ENCODE peak calls at places on chromosomes 2 and 18, in seven cellular contexts. One of them, this sample, is unnamed. For H3K4me1, the result is how much of the 10 kb centered on the place peaks cover.

GRCh38 chr2:101140978-101141655 is 10.1 kb downstream of the TBC1D8 start:
- DNase-seq in H9: no peak
- DNase-seq in IMR-90: peak
- DNase-seq in pancreas: peak
- DNase-seq in GM23248: no peak
- DNase-seq in thyroid gland: no peak
- DNase-seq in breast epithelium: no peak
- DNase-seq in this sample: no peak

GRCh38 chr2:56565143-56565542 is 381.4 kb downstream of the CCDC85A start:
- DNase-seq in H9: no peak
- DNase-seq in IMR-90: no peak
- DNase-seq in pancreas: no peak
- DNase-seq in GM23248: peak
- DNase-seq in thyroid gland: no peak
- DNase-seq in breast epithelium: no peak
- DNase-seq in this sample: no peak

GRCh38 chr18:36652503-36652902 is 176.3 kb downstream of the TPGS2 start:
- DNase-seq in H9: no peak
- DNase-seq in IMR-90: no peak
- DNase-seq in pancreas: no peak
- DNase-seq in GM23248: no peak
- DNase-seq in thyroid gland: no peak
- DNase-seq in breast epithelium: no peak
- DNase-seq in this sample: no peak

GRCh38 chr2:69493268-69493667 is 56.0 kb upstream of the NFU1 start:
- DNase-seq in H9: peak
- DNase-seq in IMR-90: no peak
- DNase-seq in pancreas: no peak
- DNase-seq in GM23248: no peak
- DNase-seq in thyroid gland: peak
- DNase-seq in breast epithelium: no peak
- DNase-seq in this sample: no peak

GRCh38 chr18:21004721-21005120 is 106.9 kb downstream of the ROCK1 start:
- DNase-seq in H9: no peak
- DNase-seq in IMR-90: peak
- DNase-seq in pancreas: no peak
- DNase-seq in GM23248: peak
- DNase-seq in thyroid gland: no peak
- DNase-seq in breast epithelium: no peak
- DNase-seq in this sample: no peak

GRCh38 chr18:901769-902168 is 2.9 kb upstream of the ADCYAP1 start:
- DNase-seq in H9: no peak
- DNase-seq in IMR-90: no peak
- DNase-seq in pancreas: no peak
- DNase-seq in GM23248: no peak
- DNase-seq in thyroid gland: no peak
- DNase-seq in breast epithelium: no peak
- DNase-seq in this sample: no peak

GRCh38 chr2:3349211-3349693 is 28.4 kb downstream of the EIPR1 start:
- DNase-seq in H9: no peak
- DNase-seq in IMR-90: peak
- DNase-seq in pancreas: no peak
- DNase-seq in GM23248: peak
- DNase-seq in thyroid gland: peak
- DNase-seq in breast epithelium: peak
- DNase-seq in this sample: no peak

GRCh38 chr2:181411105-181411849 is 45.9 kb upstream of the ITGA4 start:
- DNase-seq in H9: peak
- DNase-seq in IMR-90: no peak
- DNase-seq in pancreas: no peak
- DNase-seq in GM23248: no peak
- DNase-seq in thyroid gland: no peak
- DNase-seq in breast epithelium: no peak
- DNase-seq in this sample: peak

GRCh38 chr18:21742323-21742687 is 1.7 kb downstream of the MIB1 start:
- DNase-seq in H9: no peak
- DNase-seq in IMR-90: peak
- DNase-seq in pancreas: no peak
- DNase-seq in GM23248: peak
- DNase-seq in thyroid gland: no peak
- DNase-seq in breast epithelium: no peak
- DNase-seq in this sample: no peak

GRCh38 chr2:11675423-11676112 is 5.6 kb upstream of the NTSR2 start:
- DNase-seq in H9: no peak
- DNase-seq in IMR-90: no peak
- DNase-seq in pancreas: no peak
- DNase-seq in GM23248: no peak
- DNase-seq in thyroid gland: no peak
- DNase-seq in breast epithelium: no peak
- DNase-seq in this sample: no peak

GRCh38 chr2:7604456-7604855 is 687.2 kb downstream of the RNF144A start:
- DNase-seq in H9: no peak
- DNase-seq in IMR-90: no peak
- DNase-seq in pancreas: no peak
- DNase-seq in GM23248: peak
- DNase-seq in thyroid gland: no peak
- DNase-seq in breast epithelium: no peak
- DNase-seq in this sample: peak

GRCh38 chr2:9800975-9801723 is 42.1 kb upstream of the TAF1B start:
- DNase-seq in H9: no peak
- DNase-seq in IMR-90: peak
- DNase-seq in pancreas: peak
- DNase-seq in GM23248: peak
- DNase-seq in thyroid gland: no peak
- DNase-seq in breast epithelium: peak
- DNase-seq in this sample: peak

GRCh38 chr2:187774551-187775071 is 220.4 kb upstream of the TFPI start:
- DNase-seq in H9: no peak
- DNase-seq in IMR-90: peak
- DNase-seq in pancreas: no peak
- DNase-seq in GM23248: peak
- DNase-seq in thyroid gland: no peak
- DNase-seq in breast epithelium: no peak
- DNase-seq in this sample: no peak

GRCh38 chr2:178514664-178515063 is 34.4 kb downstream of the PLEKHA3 start:
- DNase-seq in H9: no peak
- DNase-seq in IMR-90: peak
- DNase-seq in pancreas: no peak
- DNase-seq in GM23248: peak
- DNase-seq in thyroid gland: no peak
- DNase-seq in breast epithelium: no peak
- DNase-seq in this sample: no peak

GRCh38 chr2:175282300-175282699 is 100.8 kb upstream of the ATP5MC3 start:
- DNase-seq in H9: no peak
- DNase-seq in IMR-90: peak
- DNase-seq in pancreas: no peak
- DNase-seq in GM23248: peak
- DNase-seq in thyroid gland: no peak
- DNase-seq in breast epithelium: no peak
- DNase-seq in this sample: no peak

GRCh38 chr2:64133828-64134227 is 10.4 kb downstream of the PELI1 start:
- DNase-seq in H9: no peak
- DNase-seq in IMR-90: peak
- DNase-seq in pancreas: no peak
- DNase-seq in GM23248: peak
- DNase-seq in thyroid gland: no peak
- DNase-seq in breast epithelium: no peak
- DNase-seq in this sample: no peak

GRCh38 chr2:96802721-96803120 is 13.3 kb upstream of the CNNM3 start:
- DNase-seq in H9: no peak
- DNase-seq in IMR-90: no peak
- DNase-seq in pancreas: no peak
- DNase-seq in GM23248: no peak
- DNase-seq in thyroid gland: no peak
- DNase-seq in breast epithelium: no peak
- DNase-seq in this sample: no peak

GRCh38 chr2:32963941-32964340 is 17.2 kb downstream of the LTBP1 start:
- DNase-seq in H9: no peak
- DNase-seq in IMR-90: peak
- DNase-seq in pancreas: no peak
- DNase-seq in GM23248: peak
- DNase-seq in thyroid gland: no peak
- DNase-seq in breast epithelium: no peak
- DNase-seq in this sample: no peak

GRCh38 chr2:164847966-164848365 is 6.3 kb upstream of the COBLL1 start:
- DNase-seq in H9: no peak
- DNase-seq in IMR-90: no peak
- DNase-seq in pancreas: no peak
- DNase-seq in GM23248: no peak
- DNase-seq in thyroid gland: no peak
- DNase-seq in breast epithelium: peak
- DNase-seq in this sample: no peak

GRCh38 chr18:8844721-8845148 is 139.4 kb downstream of the MTCL1 start:
- DNase-seq in H9: no peak
- DNase-seq in IMR-90: peak
- DNase-seq in pancreas: no peak
- DNase-seq in GM23248: no peak
- DNase-seq in thyroid gland: no peak
- DNase-seq in breast epithelium: no peak
- DNase-seq in this sample: no peak

GRCh38 chr2:160075171-160075570 is 12.8 kb upstream of the PLA2R1 start:
- DNase-seq in H9: no peak
- DNase-seq in IMR-90: peak
- DNase-seq in pancreas: no peak
- DNase-seq in GM23248: peak
- DNase-seq in thyroid gland: no peak
- DNase-seq in breast epithelium: peak
- DNase-seq in this sample: no peak

GRCh38 chr2:22999951-23000350 is 385.0 kb upstream of the KLHL29 start:
- DNase-seq in H9: no peak
- DNase-seq in IMR-90: peak
- DNase-seq in pancreas: no peak
- DNase-seq in GM23248: peak
- DNase-seq in thyroid gland: no peak
- DNase-seq in breast epithelium: no peak
- DNase-seq in this sample: no peak

GRCh38 chr18:47215554-47216138 is 35.8 kb downstream of the SKOR2 start:
- DNase-seq in H9: no peak
- DNase-seq in IMR-90: peak
- DNase-seq in pancreas: no peak
- DNase-seq in GM23248: peak
- DNase-seq in thyroid gland: peak
- DNase-seq in breast epithelium: no peak
- DNase-seq in this sample: peak

GRCh38 chr2:120934221-120934639 is 198.6 kb downstream of the GLI2 start:
- DNase-seq in H9: no peak
- DNase-seq in IMR-90: peak
- DNase-seq in pancreas: no peak
- DNase-seq in GM23248: peak
- DNase-seq in thyroid gland: no peak
- DNase-seq in breast epithelium: no peak
- DNase-seq in this sample: no peak

GRCh38 chr2:120934891-120935338 is 199.2 kb downstream of the GLI2 start:
- DNase-seq in H9: no peak
- DNase-seq in IMR-90: peak
- DNase-seq in pancreas: no peak
- DNase-seq in GM23248: peak
- DNase-seq in thyroid gland: no peak
- DNase-seq in breast epithelium: no peak
- DNase-seq in this sample: no peak

GRCh38 chr2:120932472-120932871 is 196.8 kb downstream of the GLI2 start:
- DNase-seq in H9: no peak
- DNase-seq in IMR-90: no peak
- DNase-seq in pancreas: no peak
- DNase-seq in GM23248: peak
- DNase-seq in thyroid gland: no peak
- DNase-seq in breast epithelium: no peak
- DNase-seq in this sample: no peak

GRCh38 chr2:120932881-120933280 is 197.2 kb downstream of the GLI2 start:
- DNase-seq in H9: no peak
- DNase-seq in IMR-90: no peak
- DNase-seq in pancreas: no peak
- DNase-seq in GM23248: no peak
- DNase-seq in thyroid gland: no peak
- DNase-seq in breast epithelium: no peak
- DNase-seq in this sample: no peak

GRCh38 chr2:120933693-120934092 is 198.0 kb downstream of the GLI2 start:
- DNase-seq in H9: no peak
- DNase-seq in IMR-90: no peak
- DNase-seq in pancreas: no peak
- DNase-seq in GM23248: no peak
- DNase-seq in thyroid gland: no peak
- DNase-seq in breast epithelium: no peak
- DNase-seq in this sample: no peak
- H3K4me1 ChIP-seq in H9: under half
- H3K4me1 ChIP-seq in IMR-90: half or more
- H3K4me1 ChIP-seq in pancreas: under half
- H3K4me1 ChIP-seq in GM23248: half or more
- H3K4me1 ChIP-seq in thyroid gland: under half
- H3K4me1 ChIP-seq in breast epithelium: under half
- H3K4me1 ChIP-seq in this sample: under half

DNA sequence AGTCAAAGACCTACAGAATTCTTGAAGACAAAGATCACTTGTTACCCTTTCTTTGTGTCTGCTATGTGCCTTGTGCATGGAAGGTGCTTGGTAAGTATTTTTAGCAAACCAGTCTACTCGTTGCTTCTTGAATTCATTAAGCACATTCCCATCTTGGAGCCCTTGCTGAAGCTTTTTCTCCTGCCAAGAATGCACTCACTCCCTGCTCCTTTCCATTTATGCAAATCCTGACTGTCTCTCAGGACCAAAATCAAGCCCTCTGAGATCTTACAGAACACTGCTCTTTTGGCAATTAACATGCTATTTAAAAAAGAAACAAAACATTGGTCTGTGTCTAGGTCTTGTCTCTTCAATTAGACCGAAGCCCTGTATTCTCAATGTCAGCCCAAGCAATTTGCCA is 75.8 kb downstream of the CLHC1 start:
- DNase-seq in H9: no peak
- DNase-seq in IMR-90: peak
- DNase-seq in pancreas: no peak
- DNase-seq in GM23248: peak
- DNase-seq in thyroid gland: no peak
- DNase-seq in breast epithelium: no peak
- DNase-seq in this sample: no peak
- H3K4me1 ChIP-seq in H9: under half
- H3K4me1 ChIP-seq in IMR-90: half or more
- H3K4me1 ChIP-seq in pancreas: half or more
- H3K4me1 ChIP-seq in GM23248: half or more
- H3K4me1 ChIP-seq in thyroid gland: under half
- H3K4me1 ChIP-seq in breast epithelium: under half
- H3K4me1 ChIP-seq in this sample: under half

GRCh38 chr2:193442293-193442692 is 1247.6 kb upstream of the TMEFF2 start:
- DNase-seq in H9: no peak
- DNase-seq in IMR-90: no peak
- DNase-seq in pancreas: no peak
- DNase-seq in GM23248: no peak
- DNase-seq in thyroid gland: no peak
- DNase-seq in breast epithelium: no peak
- DNase-seq in this sample: no peak
- H3K4me1 ChIP-seq in H9: under half
- H3K4me1 ChIP-seq in IMR-90: under half
- H3K4me1 ChIP-seq in pancreas: under half
- H3K4me1 ChIP-seq in GM23248: under half
- H3K4me1 ChIP-seq in thyroid gland: under half
- H3K4me1 ChIP-seq in breast epithelium: under half
- H3K4me1 ChIP-seq in this sample: under half

DNA sequence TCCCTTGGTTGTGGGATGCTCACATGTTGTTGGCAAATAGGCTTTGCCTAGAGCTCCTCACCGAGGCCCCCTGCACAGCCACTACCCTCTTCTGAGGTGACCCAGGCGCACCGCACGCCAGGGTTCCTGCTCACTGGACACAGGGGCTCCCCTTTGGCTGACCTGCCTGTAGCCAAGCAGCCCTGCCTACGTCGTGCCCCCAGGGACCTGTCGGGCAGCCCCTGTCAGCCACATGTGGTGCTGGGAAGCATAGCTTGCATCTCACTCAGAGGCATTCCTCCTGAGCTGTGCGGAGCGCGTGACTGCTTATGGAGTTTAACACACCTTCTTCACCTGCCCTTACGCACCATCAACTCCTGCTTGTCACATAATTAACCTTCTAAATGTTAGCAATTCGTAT is 116.3 kb downstream of the ZNF236 start:
- DNase-seq in H9: no peak
- DNase-seq in IMR-90: no peak
- DNase-seq in pancreas: no peak
- DNase-seq in GM23248: no peak
- DNase-seq in thyroid gland: no peak
- DNase-seq in breast epithelium: no peak
- DNase-seq in this sample: no peak
- H3K4me1 ChIP-seq in H9: under half
- H3K4me1 ChIP-seq in IMR-90: under half
- H3K4me1 ChIP-seq in pancreas: under half
- H3K4me1 ChIP-seq in GM23248: under half
- H3K4me1 ChIP-seq in thyroid gland: under half
- H3K4me1 ChIP-seq in breast epithelium: under half
- H3K4me1 ChIP-seq in this sample: under half

This sample was measured in endodermal cell.